ENCODE peak calls at places on chromosome 2, in ten cellular contexts. One of them, this sample, is unnamed.

GRCh38 chr2:79855264-79856006 is 342.6 kb downstream of the CTNNA2 start:
- DNase-seq in T-helper 9 cell: no peak
- DNase-seq in AG09309: no peak
- DNase-seq in islet precursor cell: peak
- DNase-seq in omental fat pad: no peak
- DNase-seq in NCI-H1105 treated with DMSO at 0.1 percent for 48 hours: peak
- DNase-seq in sigmoid colon: no peak
- DNase-seq in activated CD4-positive, alpha-beta T cell treated with anti-CD3 and anti-CD28 coated beads, Interleukin-2, amount 50 U/mL, for 4 hours: no peak
- DNase-seq in RWPE1: peak
- DNase-seq in fibroblast of pulmonary artery: no peak
- DNase-seq in this sample: no peak

GRCh38 chr2:120767486-120768005 is 31.9 kb downstream of the GLI2 start:
- DNase-seq in AG09309: no peak
- DNase-seq in fibroblast of pulmonary artery: no peak
- DNase-seq in sigmoid colon: peak
- DNase-seq in islet precursor cell: no peak
- DNase-seq in T-helper 9 cell: no peak
- DNase-seq in activated CD4-positive, alpha-beta T cell treated with anti-CD3 and anti-CD28 coated beads, Interleukin-2, amount 50 U/mL, for 4 hours: no peak
- DNase-seq in NCI-H1105 treated with DMSO at 0.1 percent for 48 hours: no peak
- DNase-seq in RWPE1: no peak
- DNase-seq in omental fat pad: no peak
- DNase-seq in this sample: no peak

GRCh38 chr2:171230176-171230575 is 69.5 kb upstream of the TLK1 start:
- DNase-seq in omental fat pad: no peak
- DNase-seq in AG09309: no peak
- DNase-seq in sigmoid colon: no peak
- DNase-seq in NCI-H1105 treated with DMSO at 0.1 percent for 48 hours: no peak
- DNase-seq in activated CD4-positive, alpha-beta T cell treated with anti-CD3 and anti-CD28 coated beads, Interleukin-2, amount 50 U/mL, for 4 hours: no peak
- DNase-seq in islet precursor cell: no peak
- DNase-seq in RWPE1: no peak
- DNase-seq in T-helper 9 cell: no peak
- DNase-seq in fibroblast of pulmonary artery: no peak
- DNase-seq in this sample: no peak

GRCh38 chr2:157967856-157968255 is 91.7 kb upstream of the ACVR1 start:
- DNase-seq in sigmoid colon: no peak
- DNase-seq in AG09309: no peak
- DNase-seq in NCI-H1105 treated with DMSO at 0.1 percent for 48 hours: no peak
- DNase-seq in T-helper 9 cell: no peak
- DNase-seq in omental fat pad: no peak
- DNase-seq in islet precursor cell: no peak
- DNase-seq in activated CD4-positive, alpha-beta T cell treated with anti-CD3 and anti-CD28 coated beads, Interleukin-2, amount 50 U/mL, for 4 hours: no peak
- DNase-seq in fibroblast of pulmonary artery: no peak
- DNase-seq in RWPE1: no peak
- DNase-seq in this sample: no peak

GRCh38 chr2:222194669-222195068 is 104.1 kb downstream of the PAX3 start:
- DNase-seq in sigmoid colon: no peak
- DNase-seq in T-helper 9 cell: no peak
- DNase-seq in fibroblast of pulmonary artery: no peak
- DNase-seq in islet precursor cell: no peak
- DNase-seq in NCI-H1105 treated with DMSO at 0.1 percent for 48 hours: no peak
- DNase-seq in activated CD4-positive, alpha-beta T cell treated with anti-CD3 and anti-CD28 coated beads, Interleukin-2, amount 50 U/mL, for 4 hours: no peak
- DNase-seq in RWPE1: no peak
- DNase-seq in omental fat pad: no peak
- DNase-seq in AG09309: no peak
- DNase-seq in this sample: no peak

GRCh38 chr2:182173944-182174622 is 188.4 kb downstream of the PPP1R1C start:
- DNase-seq in activated CD4-positive, alpha-beta T cell treated with anti-CD3 and anti-CD28 coated beads, Interleukin-2, amount 50 U/mL, for 4 hours: no peak
- DNase-seq in RWPE1: no peak
- DNase-seq in islet precursor cell: no peak
- DNase-seq in sigmoid colon: no peak
- DNase-seq in omental fat pad: no peak
- DNase-seq in NCI-H1105 treated with DMSO at 0.1 percent for 48 hours: no peak
- DNase-seq in fibroblast of pulmonary artery: no peak
- DNase-seq in AG09309: no peak
- DNase-seq in T-helper 9 cell: no peak
- DNase-seq in this sample: no peak

GRCh38 chr2:28602136-28602660 is 106.3 kb downstream of the PLB1 start:
- DNase-seq in sigmoid colon: no peak
- DNase-seq in T-helper 9 cell: no peak
- DNase-seq in AG09309: no peak
- DNase-seq in islet precursor cell: no peak
- DNase-seq in fibroblast of pulmonary artery: no peak
- DNase-seq in omental fat pad: no peak
- DNase-seq in RWPE1: no peak
- DNase-seq in activated CD4-positive, alpha-beta T cell treated with anti-CD3 and anti-CD28 coated beads, Interleukin-2, amount 50 U/mL, for 4 hours: no peak
- DNase-seq in NCI-H1105 treated with DMSO at 0.1 percent for 48 hours: no peak
- DNase-seq in this sample: no peak

GRCh38 chr2:118667964-118668363 is 179.5 kb downstream of the EN1 start:
- DNase-seq in AG09309: peak
- DNase-seq in omental fat pad: no peak
- DNase-seq in islet precursor cell: no peak
- DNase-seq in NCI-H1105 treated with DMSO at 0.1 percent for 48 hours: no peak
- DNase-seq in RWPE1: no peak
- DNase-seq in activated CD4-positive, alpha-beta T cell treated with anti-CD3 and anti-CD28 coated beads, Interleukin-2, amount 50 U/mL, for 4 hours: no peak
- DNase-seq in fibroblast of pulmonary artery: peak
- DNase-seq in T-helper 9 cell: no peak
- DNase-seq in sigmoid colon: no peak
- DNase-seq in this sample: no peak

GRCh38 chr2:172768406-172768805 is 32.8 kb downstream of the RAPGEF4 start:
- DNase-seq in NCI-H1105 treated with DMSO at 0.1 percent for 48 hours: no peak
- DNase-seq in T-helper 9 cell: no peak
- DNase-seq in fibroblast of pulmonary artery: no peak
- DNase-seq in AG09309: no peak
- DNase-seq in RWPE1: no peak
- DNase-seq in omental fat pad: no peak
- DNase-seq in sigmoid colon: no peak
- DNase-seq in islet precursor cell: no peak
- DNase-seq in activated CD4-positive, alpha-beta T cell treated with anti-CD3 and anti-CD28 coated beads, Interleukin-2, amount 50 U/mL, for 4 hours: no peak
- DNase-seq in this sample: no peak

GRCh38 chr2:127365211-127365643 is 22.5 kb downstream of the MAP3K2 start:
- DNase-seq in omental fat pad: no peak
- DNase-seq in islet precursor cell: no peak
- DNase-seq in AG09309: no peak
- DNase-seq in NCI-H1105 treated with DMSO at 0.1 percent for 48 hours: no peak
- DNase-seq in RWPE1: no peak
- DNase-seq in fibroblast of pulmonary artery: no peak
- DNase-seq in T-helper 9 cell: no peak
- DNase-seq in sigmoid colon: no peak
- DNase-seq in activated CD4-positive, alpha-beta T cell treated with anti-CD3 and anti-CD28 coated beads, Interleukin-2, amount 50 U/mL, for 4 hours: no peak
- DNase-seq in this sample: no peak

GRCh38 chr2:25494626-25495025 is 152.9 kb upstream of the DNMT3A start:
- DNase-seq in T-helper 9 cell: no peak
- DNase-seq in activated CD4-positive, alpha-beta T cell treated with anti-CD3 and anti-CD28 coated beads, Interleukin-2, amount 50 U/mL, for 4 hours: no peak
- DNase-seq in AG09309: peak
- DNase-seq in sigmoid colon: no peak
- DNase-seq in omental fat pad: no peak
- DNase-seq in NCI-H1105 treated with DMSO at 0.1 percent for 48 hours: no peak
- DNase-seq in RWPE1: no peak
- DNase-seq in islet precursor cell: peak
- DNase-seq in fibroblast of pulmonary artery: peak
- DNase-seq in this sample: no peak

GRCh38 chr2:45874324-45874723 is 222.8 kb downstream of the PRKCE start:
- DNase-seq in sigmoid colon: peak
- DNase-seq in AG09309: no peak
- DNase-seq in NCI-H1105 treated with DMSO at 0.1 percent for 48 hours: no peak
- DNase-seq in fibroblast of pulmonary artery: no peak
- DNase-seq in islet precursor cell: no peak
- DNase-seq in activated CD4-positive, alpha-beta T cell treated with anti-CD3 and anti-CD28 coated beads, Interleukin-2, amount 50 U/mL, for 4 hours: no peak
- DNase-seq in RWPE1: no peak
- DNase-seq in omental fat pad: no peak
- DNase-seq in T-helper 9 cell: no peak
- DNase-seq in this sample: no peak

GRCh38 chr2:172693037-172693436 is 42.6 kb upstream of the RAPGEF4 start:
- DNase-seq in T-helper 9 cell: no peak
- DNase-seq in islet precursor cell: peak
- DNase-seq in activated CD4-positive, alpha-beta T cell treated with anti-CD3 and anti-CD28 coated beads, Interleukin-2, amount 50 U/mL, for 4 hours: peak
- DNase-seq in fibroblast of pulmonary artery: peak
- DNase-seq in omental fat pad: no peak
- DNase-seq in sigmoid colon: peak
- DNase-seq in AG09309: peak
- DNase-seq in NCI-H1105 treated with DMSO at 0.1 percent for 48 hours: no peak
- DNase-seq in RWPE1: peak
- DNase-seq in this sample: peak

GRCh38 chr2:120246546-120247300 is 5.9 kb upstream of the RALB start:
- DNase-seq in AG09309: no peak
- DNase-seq in NCI-H1105 treated with DMSO at 0.1 percent for 48 hours: peak
- DNase-seq in RWPE1: no peak
- DNase-seq in islet precursor cell: no peak
- DNase-seq in T-helper 9 cell: no peak
- DNase-seq in sigmoid colon: peak
- DNase-seq in omental fat pad: no peak
- DNase-seq in fibroblast of pulmonary artery: no peak
- DNase-seq in activated CD4-positive, alpha-beta T cell treated with anti-CD3 and anti-CD28 coated beads, Interleukin-2, amount 50 U/mL, for 4 hours: no peak
- DNase-seq in this sample: peak

GRCh38 chr2:32947484-32948143 is 861 bp downstream of the LTBP1 start:
- DNase-seq in activated CD4-positive, alpha-beta T cell treated with anti-CD3 and anti-CD28 coated beads, Interleukin-2, amount 50 U/mL, for 4 hours: no peak
- DNase-seq in omental fat pad: no peak
- DNase-seq in T-helper 9 cell: peak
- DNase-seq in NCI-H1105 treated with DMSO at 0.1 percent for 48 hours: peak
- DNase-seq in islet precursor cell: peak
- DNase-seq in sigmoid colon: peak
- DNase-seq in RWPE1: peak
- DNase-seq in fibroblast of pulmonary artery: peak
- DNase-seq in AG09309: no peak
- DNase-seq in this sample: peak

GRCh38 chr2:20186078-20186854 is 38.7 kb downstream of the SDC1 start:
- DNase-seq in NCI-H1105 treated with DMSO at 0.1 percent for 48 hours: no peak
- DNase-seq in AG09309: no peak
- DNase-seq in RWPE1: no peak
- DNase-seq in activated CD4-positive, alpha-beta T cell treated with anti-CD3 and anti-CD28 coated beads, Interleukin-2, amount 50 U/mL, for 4 hours: no peak
- DNase-seq in T-helper 9 cell: no peak
- DNase-seq in fibroblast of pulmonary artery: no peak
- DNase-seq in sigmoid colon: no peak
- DNase-seq in omental fat pad: no peak
- DNase-seq in islet precursor cell: peak
- DNase-seq in this sample: peak

GRCh38 chr2:228417966-228418365 is 236.5 kb upstream of the SPHKAP start:
- DNase-seq in RWPE1: peak
- DNase-seq in AG09309: no peak
- DNase-seq in omental fat pad: no peak
- DNase-seq in NCI-H1105 treated with DMSO at 0.1 percent for 48 hours: no peak
- DNase-seq in sigmoid colon: no peak
- DNase-seq in T-helper 9 cell: no peak
- DNase-seq in activated CD4-positive, alpha-beta T cell treated with anti-CD3 and anti-CD28 coated beads, Interleukin-2, amount 50 U/mL, for 4 hours: no peak
- DNase-seq in fibroblast of pulmonary artery: no peak
- DNase-seq in islet precursor cell: no peak
- DNase-seq in this sample: peak

GRCh38 chr2:161199885-161200284 is 39.7 kb downstream of the TANK start:
- DNase-seq in activated CD4-positive, alpha-beta T cell treated with anti-CD3 and anti-CD28 coated beads, Interleukin-2, amount 50 U/mL, for 4 hours: no peak
- DNase-seq in T-helper 9 cell: no peak
- DNase-seq in NCI-H1105 treated with DMSO at 0.1 percent for 48 hours: no peak
- DNase-seq in islet precursor cell: no peak
- DNase-seq in sigmoid colon: no peak
- DNase-seq in RWPE1: no peak
- DNase-seq in fibroblast of pulmonary artery: no peak
- DNase-seq in omental fat pad: no peak
- DNase-seq in AG09309: no peak
- DNase-seq in this sample: no peak